ENCODE peak calls at places on chromosomes 5 and 9, in five cellular contexts. R is brain microvascular endothelial cell, K is AG10803, E is lower leg skin, Y is upper lobe of left lung. S is an unnamed sample.

GRCh38 chr5:113119271-113119924 is 142.8 kb downstream of the DCP2 start:
- DNase-seq in R (no peak), K (peak; percentile 9), E (no peak), Y (peak; percentile 54), S (no peak)

GRCh38 chr5:123916331-123917121 is 404.5 kb downstream of the CSNK1G3 start:
- DNase-seq in R (peak; percentile 4), K (peak; percentile 95), E (no peak), Y (no peak), S (peak; percentile 1)

GRCh38 chr5:152378730-152379129 is 26.3 kb downstream of the NMUR2 start:
- DNase-seq in R (no peak), K (no peak), E (no peak), Y (no peak), S (no peak)

GRCh38 chr5:179243333-179243732 is 101.9 kb downstream of the ADAMTS2 start:
- DNase-seq in R (peak; percentile 36), K (peak; percentile 82), E (peak; percentile 64), Y (no peak), S (no peak)

GRCh38 chr5:77972545-77973252 is 196.6 kb upstream of the TBCA start:
- DNase-seq in R (no peak), K (no peak), E (no peak), Y (peak; percentile 86), S (no peak)

GRCh38 chr5:103646698-103647614 is 84.4 kb upstream of the NUDT12 start:
- DNase-seq in R (no peak), K (no peak), E (no peak), Y (no peak), S (no peak)

GRCh38 chr9:129141066-129142041 is 30.1 kb downstream of the PTPA start:
- DNase-seq in R (peak; percentile 91), K (peak; percentile 94), E (peak; percentile 92), Y (peak; percentile 49), S (no peak)

GRCh38 chr5:67215592-67216471 is 19.2 kb upstream of the CD180 start:
- DNase-seq in R (peak; percentile 28), K (no peak), E (peak; percentile 95), Y (peak; percentile 89), S (peak; percentile 76)

GRCh38 chr5:117863589-117864296 is 1124.6 kb downstream of the DTWD2 start:
- DNase-seq in R (no peak), K (no peak), E (no peak), Y (no peak), S (no peak)

GRCh38 chr5:99141534-99142135 is 212.8 kb upstream of the CHD1 start:
- DNase-seq in R (no peak), K (no peak), E (no peak), Y (no peak), S (no peak)

DNA sequence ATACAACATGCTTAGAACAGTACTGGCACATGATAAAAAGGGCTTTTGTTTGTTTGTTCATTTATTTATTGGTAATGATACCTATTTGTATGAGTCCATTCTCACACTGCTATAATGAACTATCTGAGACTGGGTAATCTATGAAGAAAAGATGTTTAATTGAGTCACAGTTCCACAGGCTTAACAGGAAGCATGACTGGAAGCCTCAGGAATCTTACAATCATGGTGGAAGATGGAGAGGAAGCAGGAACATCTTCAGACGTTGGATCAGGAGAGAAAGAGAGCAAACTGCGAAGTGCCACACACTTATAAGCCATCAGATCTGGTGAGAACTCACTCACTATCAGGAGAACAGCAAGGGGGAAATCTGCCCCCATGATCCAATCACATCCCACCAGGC is 847.7 kb downstream of the CDH18 start:
- DNase-seq in R (no peak), K (no peak), E (no peak), Y (no peak), S (no peak)
- H3K4me3 ChIP-seq in R (no peak overlapping the region), K (no peak overlapping the region), E (no peak overlapping the region), Y (no peak overlapping the region), S (no peak overlapping the region)

DNA sequence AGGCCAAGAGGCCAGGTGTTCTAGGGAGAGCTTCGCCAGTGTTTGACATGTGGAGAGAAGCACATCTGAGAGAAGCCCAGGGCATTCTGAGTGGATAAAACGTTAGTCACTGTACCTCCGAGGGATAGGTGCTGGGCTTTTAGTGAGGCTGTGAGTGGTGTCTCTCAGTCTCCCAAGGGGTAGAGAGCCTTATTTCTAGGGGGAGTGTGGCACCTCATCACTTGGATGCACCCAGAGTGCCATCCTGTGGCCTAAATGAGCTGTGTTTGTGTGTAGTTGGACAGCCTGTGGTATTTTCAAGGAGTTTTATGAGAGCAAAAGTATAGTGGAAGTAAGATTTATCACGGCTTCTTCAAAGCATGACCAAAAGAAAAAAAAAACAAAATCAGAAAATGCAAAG is 1046.9 kb upstream of the WWC1 start:
- DNase-seq in R (peak; percentile 35), K (no peak), E (no peak), Y (no peak), S (peak; percentile 25)
- TF ChIP-seq CTCF in R (peak; percentile 65), K (peak; percentile 23), E (no peak), Y (no peak), S (peak; percentile 84)

GRCh38 chr9:95023217-95024003 is 294.1 kb downstream of the FANCC start:
- DNase-seq in R (peak; percentile 88), K (peak; percentile 83), E (no peak), Y (peak; percentile 27), S (no peak)

GRCh38 chr9:95024097-95024671 is 293.3 kb downstream of the FANCC start:
- DNase-seq in R (no peak), K (no peak), E (no peak), Y (no peak), S (no peak)

GRCh38 chr9:95028855-95029219 is 288.7 kb downstream of the FANCC start:
- DNase-seq in R (no peak), K (no peak), E (no peak), Y (peak; percentile 5), S (no peak)

GRCh38 chr9:95027914-95028854 is 289.3 kb downstream of the FANCC start:
- DNase-seq in R (no peak), K (no peak), E (no peak), Y (no peak), S (no peak)

GRCh38 chr9:95025213-95026170 is 292.0 kb downstream of the FANCC start:
- DNase-seq in R (peak; percentile 93), K (peak; percentile 88), E (no peak), Y (peak; percentile 36), S (no peak)
- H3K4me3 ChIP-seq in R (no peak overlapping the region), K (peak overlapping the region; percentile 5), E (no peak overlapping the region), Y (no peak overlapping the region), S (no peak overlapping the region)

DNA sequence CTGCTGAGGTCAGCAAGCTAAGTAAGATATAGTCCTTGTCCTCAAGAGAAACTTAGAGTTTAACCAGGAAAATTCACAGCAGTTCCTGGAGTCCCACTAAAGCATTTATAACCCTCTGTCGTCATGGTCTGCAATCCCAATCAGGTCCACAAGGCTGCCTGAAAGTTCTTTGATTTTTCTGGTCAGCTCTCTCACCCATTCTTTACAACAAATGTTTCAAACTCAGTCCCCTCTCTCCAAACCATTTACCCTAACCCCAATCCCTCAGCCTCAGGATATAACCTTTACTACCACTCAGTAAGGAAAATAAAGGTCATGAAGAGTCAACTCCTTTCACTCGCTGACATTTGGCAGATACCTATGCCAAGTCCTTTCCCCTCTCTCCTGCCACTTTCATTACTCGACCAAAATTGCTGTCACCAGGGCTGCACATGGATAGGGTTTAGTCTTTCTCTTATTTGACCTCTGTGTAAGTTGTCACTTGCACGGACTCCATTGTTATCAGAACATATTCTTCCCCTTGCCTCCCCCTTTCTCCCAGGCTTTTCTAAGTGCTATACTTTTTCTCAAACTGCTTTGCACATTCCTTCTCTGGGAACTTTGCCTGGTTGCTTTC is 936.6 kb downstream of the NR2F1-AS1 start:
- DNase-seq in R (no peak), K (no peak), E (no peak), Y (no peak), S (no peak)
- TF ChIP-seq CTCF in R (peak; percentile 27), K (no peak), E (no peak), Y (no peak), S (no peak)

GRCh38 chr9:124010303-124010664 is 1.3 kb upstream of the LHX2 start:
- DNase-seq in R (no peak), K (no peak), E (no peak), Y (no peak), S (no peak)

GRCh38 chr9:124010665-124011321 is 775 bp upstream of the LHX2 start:
- DNase-seq in R (no peak), K (peak; percentile 35), E (no peak), Y (peak; percentile 78), S (no peak)

GRCh38 chr9:124012368-124013262 is 1.0 kb downstream of the LHX2 start:
- DNase-seq in R (no peak), K (no peak), E (no peak), Y (peak; percentile 82), S (no peak)

GRCh38 chr9:124009835-124010226 is 1.7 kb upstream of the LHX2 start:
- DNase-seq in R (no peak), K (no peak), E (no peak), Y (no peak), S (no peak)

GRCh38 chr9:124011460-124012301 is at the start of gene LHX2:
- DNase-seq in R (peak; percentile 9), K (peak; percentile 71), E (no peak), Y (peak; percentile 88), S (peak; percentile 71)
- H3K4me3 ChIP-seq in R (no peak within 1 kb of the TSS), K (peak within 1 kb of the TSS; percentile 51), E (no peak within 1 kb of the TSS), Y (no peak within 1 kb of the TSS), S (peak within 1 kb of the TSS; percentile 61)

GRCh38 chr5:151319334-151319733 is 15.8 kb upstream of the SLC36A3 start:
- DNase-seq in R (peak; percentile 14), K (peak; percentile 20), E (no peak), Y (no peak), S (no peak)
- TF ChIP-seq CTCF in R (peak; percentile 41), K (peak; percentile 39), E (no peak), Y (no peak), S (peak; percentile 67)

S was measured in LNCaP clone FGC.